ENCODE peak calls at places on chromosomes 7 and 10, in ten cellular contexts. One of them, this sample, is unnamed.

GRCh38 chr10:105797234-105797890 is 1156.3 kb downstream of the SORCS3 start:
- DNase-seq in NCI-H460: peak; percentile 62
- DNase-seq in hepatocyte: peak; percentile 62
- DNase-seq in tibial nerve: no peak
- DNase-seq in germinal center: no peak
- DNase-seq in ELR: peak; percentile 31
- DNase-seq in NCI-H1105: peak; percentile 14
- DNase-seq in CD8-positive, alpha-beta T cell: no peak
- DNase-seq in CD4-positive, alpha-beta T cell: no peak
- DNase-seq in IMR-90: no peak
- DNase-seq in this sample: no peak

GRCh38 chr10:63286340-63286739 is 153.2 kb downstream of the NRBF2 start:
- DNase-seq in germinal center: no peak
- DNase-seq in CD4-positive, alpha-beta T cell: no peak
- DNase-seq in IMR-90: peak; percentile 38
- DNase-seq in tibial nerve: no peak
- DNase-seq in CD8-positive, alpha-beta T cell: no peak
- DNase-seq in ELR: no peak
- DNase-seq in NCI-H1105: no peak
- DNase-seq in hepatocyte: no peak
- DNase-seq in NCI-H460: no peak
- DNase-seq in this sample: no peak

GRCh38 chr7:50781371-50781770 is 1.3 kb downstream of the GRB10 start:
- DNase-seq in NCI-H1105: peak; percentile 30
- DNase-seq in IMR-90: no peak
- DNase-seq in tibial nerve: no peak
- DNase-seq in CD8-positive, alpha-beta T cell: peak; percentile 37
- DNase-seq in ELR: no peak
- DNase-seq in hepatocyte: no peak
- DNase-seq in NCI-H460: no peak
- DNase-seq in CD4-positive, alpha-beta T cell: peak; percentile 52
- DNase-seq in germinal center: no peak
- DNase-seq in this sample: no peak

GRCh38 chr7:91566333-91566732 is 302.1 kb downstream of the FZD1 start:
- DNase-seq in tibial nerve: no peak
- DNase-seq in CD4-positive, alpha-beta T cell: no peak
- DNase-seq in ELR: no peak
- DNase-seq in NCI-H1105: no peak
- DNase-seq in hepatocyte: no peak
- DNase-seq in CD8-positive, alpha-beta T cell: no peak
- DNase-seq in IMR-90: no peak
- DNase-seq in germinal center: no peak
- DNase-seq in NCI-H460: no peak
- DNase-seq in this sample: no peak

GRCh38 chr10:100339236-100339635 is 7.8 kb upstream of the SCD start:
- DNase-seq in CD4-positive, alpha-beta T cell: no peak
- DNase-seq in tibial nerve: no peak
- DNase-seq in NCI-H1105: no peak
- DNase-seq in NCI-H460: no peak
- DNase-seq in ELR: no peak
- DNase-seq in hepatocyte: no peak
- DNase-seq in CD8-positive, alpha-beta T cell: no peak
- DNase-seq in germinal center: peak; percentile 75
- DNase-seq in IMR-90: no peak
- DNase-seq in this sample: no peak

GRCh38 chr10:104333037-104333727 is 5.1 kb downstream of the ITPRIP start:
- DNase-seq in CD8-positive, alpha-beta T cell: peak; percentile 95
- DNase-seq in NCI-H1105: no peak
- DNase-seq in CD4-positive, alpha-beta T cell: peak; percentile 77
- DNase-seq in tibial nerve: no peak
- DNase-seq in germinal center: no peak
- DNase-seq in ELR: no peak
- DNase-seq in hepatocyte: no peak
- DNase-seq in NCI-H460: no peak
- DNase-seq in IMR-90: no peak
- DNase-seq in this sample: no peak

GRCh38 chr10:6406220-6407033 is 173.6 kb downstream of the PRKCQ start:
- DNase-seq in tibial nerve: no peak
- DNase-seq in CD8-positive, alpha-beta T cell: no peak
- DNase-seq in IMR-90: peak; percentile 37
- DNase-seq in hepatocyte: no peak
- DNase-seq in NCI-H1105: no peak
- DNase-seq in germinal center: peak; percentile 52
- DNase-seq in NCI-H460: peak; percentile 1
- DNase-seq in CD4-positive, alpha-beta T cell: no peak
- DNase-seq in ELR: peak; percentile 64
- DNase-seq in this sample: no peak

GRCh38 chr10:34489973-34490372 is 325.1 kb downstream of the PARD3 start:
- DNase-seq in CD4-positive, alpha-beta T cell: no peak
- DNase-seq in CD8-positive, alpha-beta T cell: no peak
- DNase-seq in tibial nerve: no peak
- DNase-seq in NCI-H1105: no peak
- DNase-seq in NCI-H460: peak; percentile 3
- DNase-seq in hepatocyte: peak; percentile 41
- DNase-seq in IMR-90: peak; percentile 64
- DNase-seq in ELR: peak; percentile 76
- DNase-seq in germinal center: no peak
- DNase-seq in this sample: no peak

GRCh38 chr10:124732931-124733536 is 11.1 kb downstream of the FAM53B start:
- DNase-seq in CD4-positive, alpha-beta T cell: peak; percentile 61
- DNase-seq in tibial nerve: no peak
- DNase-seq in NCI-H460: no peak
- DNase-seq in CD8-positive, alpha-beta T cell: peak; percentile 55
- DNase-seq in ELR: no peak
- DNase-seq in hepatocyte: peak; percentile 42
- DNase-seq in IMR-90: peak; percentile 43
- DNase-seq in NCI-H1105: no peak
- DNase-seq in germinal center: no peak
- DNase-seq in this sample: no peak

GRCh38 chr7:129780257-129781127 is 169.0 kb downstream of the NRF1 start:
- DNase-seq in germinal center: peak; percentile 84
- DNase-seq in NCI-H460: peak; percentile 77
- DNase-seq in CD4-positive, alpha-beta T cell: peak; percentile 72
- DNase-seq in NCI-H1105: peak; percentile 91
- DNase-seq in tibial nerve: no peak
- DNase-seq in CD8-positive, alpha-beta T cell: peak; percentile 76
- DNase-seq in hepatocyte: peak; percentile 92
- DNase-seq in IMR-90: no peak
- DNase-seq in ELR: peak; percentile 69
- DNase-seq in this sample: no peak

GRCh38 chr10:3704565-3705360 is 80.2 kb downstream of the KLF6 start:
- DNase-seq in CD8-positive, alpha-beta T cell: no peak
- DNase-seq in NCI-H1105: no peak
- DNase-seq in germinal center: no peak
- DNase-seq in CD4-positive, alpha-beta T cell: no peak
- DNase-seq in hepatocyte: no peak
- DNase-seq in IMR-90: no peak
- DNase-seq in tibial nerve: no peak
- DNase-seq in NCI-H460: no peak
- DNase-seq in ELR: no peak
- DNase-seq in this sample: no peak

GRCh38 chr10:47183726-47184084 is 116.3 kb upstream of the GDF10 start:
- DNase-seq in CD8-positive, alpha-beta T cell: no peak
- DNase-seq in ELR: no peak
- DNase-seq in hepatocyte: no peak
- DNase-seq in IMR-90: no peak
- DNase-seq in tibial nerve: peak; percentile 46
- DNase-seq in germinal center: no peak
- DNase-seq in NCI-H460: no peak
- DNase-seq in NCI-H1105: no peak
- DNase-seq in CD4-positive, alpha-beta T cell: no peak
- DNase-seq in this sample: no peak

GRCh38 chr7:2663121-2663886 is 24.7 kb upstream of the AMZ1 start:
- DNase-seq in NCI-H1105: no peak
- DNase-seq in NCI-H460: no peak
- DNase-seq in germinal center: no peak
- DNase-seq in hepatocyte: no peak
- DNase-seq in tibial nerve: no peak
- DNase-seq in CD4-positive, alpha-beta T cell: no peak
- DNase-seq in ELR: no peak
- DNase-seq in IMR-90: no peak
- DNase-seq in CD8-positive, alpha-beta T cell: no peak
- DNase-seq in this sample: no peak

GRCh38 chr7:77542399-77542798 is 5.3 kb downstream of the PTPN12 start:
- DNase-seq in germinal center: no peak
- DNase-seq in tibial nerve: no peak
- DNase-seq in NCI-H460: no peak
- DNase-seq in hepatocyte: no peak
- DNase-seq in NCI-H1105: no peak
- DNase-seq in CD4-positive, alpha-beta T cell: no peak
- DNase-seq in CD8-positive, alpha-beta T cell: no peak
- DNase-seq in ELR: peak; percentile 48
- DNase-seq in IMR-90: peak; percentile 53
- DNase-seq in this sample: no peak

GRCh38 chr10:102117391-102118159 is 2.6 kb downstream of the LDB1 start:
- DNase-seq in hepatocyte: peak; percentile 93
- DNase-seq in CD8-positive, alpha-beta T cell: peak; percentile 79
- DNase-seq in ELR: peak; percentile 51
- DNase-seq in NCI-H460: no peak
- DNase-seq in NCI-H1105: peak; percentile 47
- DNase-seq in germinal center: no peak
- DNase-seq in CD4-positive, alpha-beta T cell: peak; percentile 69
- DNase-seq in tibial nerve: peak; percentile 77
- DNase-seq in IMR-90: peak; percentile 73
- DNase-seq in this sample: no peak

GRCh38 chr10:112208981-112209380 is 25.4 kb upstream of the GPAM start:
- DNase-seq in ELR: peak; percentile 36
- DNase-seq in NCI-H460: no peak
- DNase-seq in NCI-H1105: no peak
- DNase-seq in hepatocyte: no peak
- DNase-seq in germinal center: no peak
- DNase-seq in tibial nerve: no peak
- DNase-seq in IMR-90: no peak
- DNase-seq in CD4-positive, alpha-beta T cell: no peak
- DNase-seq in CD8-positive, alpha-beta T cell: no peak
- DNase-seq in this sample: peak; percentile 37

GRCh38 chr10:104608076-104608828 is 32.8 kb upstream of the SORCS3 start:
- DNase-seq in NCI-H460: no peak
- DNase-seq in CD8-positive, alpha-beta T cell: no peak
- DNase-seq in germinal center: no peak
- DNase-seq in tibial nerve: no peak
- DNase-seq in CD4-positive, alpha-beta T cell: no peak
- DNase-seq in NCI-H1105: no peak
- DNase-seq in IMR-90: no peak
- DNase-seq in ELR: no peak
- DNase-seq in hepatocyte: no peak
- DNase-seq in this sample: no peak

GRCh38 chr7:111958889-111959288 is 247.3 kb downstream of the DOCK4 start:
- DNase-seq in CD4-positive, alpha-beta T cell: no peak
- DNase-seq in ELR: no peak
- DNase-seq in NCI-H460: no peak
- DNase-seq in germinal center: no peak
- DNase-seq in CD8-positive, alpha-beta T cell: no peak
- DNase-seq in NCI-H1105: peak; percentile 85
- DNase-seq in IMR-90: no peak
- DNase-seq in tibial nerve: no peak
- DNase-seq in hepatocyte: no peak
- DNase-seq in this sample: no peak

GRCh38 chr7:71846160-71846559 is 566.0 kb downstream of the CALN1 start:
- DNase-seq in CD4-positive, alpha-beta T cell: no peak
- DNase-seq in germinal center: no peak
- DNase-seq in hepatocyte: peak; percentile 47
- DNase-seq in tibial nerve: no peak
- DNase-seq in NCI-H460: peak; percentile 26
- DNase-seq in ELR: no peak
- DNase-seq in CD8-positive, alpha-beta T cell: no peak
- DNase-seq in NCI-H1105: no peak
- DNase-seq in IMR-90: no peak
- DNase-seq in this sample: no peak

GRCh38 chr7:2242541-2243482 is 786 bp downstream of the NUDT1 start:
- DNase-seq in CD4-positive, alpha-beta T cell: no peak
- DNase-seq in NCI-H1105: no peak
- DNase-seq in tibial nerve: no peak
- DNase-seq in ELR: peak; percentile 69
- DNase-seq in IMR-90: peak; percentile 20
- DNase-seq in hepatocyte: no peak
- DNase-seq in germinal center: peak; percentile 44
- DNase-seq in NCI-H460: no peak
- DNase-seq in CD8-positive, alpha-beta T cell: no peak
- DNase-seq in this sample: no peak

GRCh38 chr10:98610301-98610700 is 163.6 kb upstream of the HPS1 start:
- DNase-seq in CD8-positive, alpha-beta T cell: no peak
- DNase-seq in tibial nerve: no peak
- DNase-seq in NCI-H1105: no peak
- DNase-seq in NCI-H460: no peak
- DNase-seq in IMR-90: no peak
- DNase-seq in germinal center: no peak
- DNase-seq in ELR: no peak
- DNase-seq in hepatocyte: no peak
- DNase-seq in CD4-positive, alpha-beta T cell: no peak
- DNase-seq in this sample: no peak

GRCh38 chr10:52308251-52309031 is 5.6 kb upstream of the DKK1 start:
- DNase-seq in germinal center: peak; percentile 65
- DNase-seq in tibial nerve: peak; percentile 33
- DNase-seq in IMR-90: peak; percentile 78
- DNase-seq in hepatocyte: peak; percentile 79
- DNase-seq in NCI-H1105: no peak
- DNase-seq in CD8-positive, alpha-beta T cell: no peak
- DNase-seq in ELR: peak; percentile 80
- DNase-seq in NCI-H460: peak; percentile 47
- DNase-seq in CD4-positive, alpha-beta T cell: no peak
- DNase-seq in this sample: no peak

GRCh38 chr7:12839508-12840153 is 152.2 kb downstream of the ARL4A start:
- DNase-seq in NCI-H1105: no peak
- DNase-seq in IMR-90: no peak
- DNase-seq in CD8-positive, alpha-beta T cell: no peak
- DNase-seq in hepatocyte: peak; percentile 16
- DNase-seq in tibial nerve: no peak
- DNase-seq in NCI-H460: no peak
- DNase-seq in ELR: no peak
- DNase-seq in CD4-positive, alpha-beta T cell: no peak
- DNase-seq in germinal center: no peak
- DNase-seq in this sample: no peak

GRCh38 chr10:5478694-5479305 is 20.6 kb downstream of the CALML5 start:
- DNase-seq in IMR-90: no peak
- DNase-seq in hepatocyte: no peak
- DNase-seq in tibial nerve: no peak
- DNase-seq in CD8-positive, alpha-beta T cell: no peak
- DNase-seq in CD4-positive, alpha-beta T cell: no peak
- DNase-seq in germinal center: no peak
- DNase-seq in NCI-H460: no peak
- DNase-seq in ELR: no peak
- DNase-seq in NCI-H1105: no peak
- DNase-seq in this sample: no peak

GRCh38 chr10:97960269-97960869 is 70.1 kb downstream of the CRTAC1 start:
- DNase-seq in ELR: no peak
- DNase-seq in hepatocyte: no peak
- DNase-seq in NCI-H1105: no peak
- DNase-seq in NCI-H460: no peak
- DNase-seq in CD8-positive, alpha-beta T cell: no peak
- DNase-seq in IMR-90: no peak
- DNase-seq in germinal center: no peak
- DNase-seq in CD4-positive, alpha-beta T cell: no peak
- DNase-seq in tibial nerve: no peak
- DNase-seq in this sample: no peak

GRCh38 chr7:64875658-64876406 is 27.2 kb upstream of the ZNF273 start:
- DNase-seq in NCI-H460: no peak
- DNase-seq in CD4-positive, alpha-beta T cell: no peak
- DNase-seq in hepatocyte: no peak
- DNase-seq in NCI-H1105: no peak
- DNase-seq in germinal center: no peak
- DNase-seq in IMR-90: no peak
- DNase-seq in CD8-positive, alpha-beta T cell: no peak
- DNase-seq in tibial nerve: peak; percentile 3
- DNase-seq in ELR: no peak
- DNase-seq in this sample: no peak

GRCh38 chr7:150962743-150963399 is 15.2 kb downstream of the KCNH2 start:
- DNase-seq in tibial nerve: no peak
- DNase-seq in CD4-positive, alpha-beta T cell: peak; percentile 60
- DNase-seq in IMR-90: peak; percentile 37
- DNase-seq in ELR: peak; percentile 48
- DNase-seq in hepatocyte: peak; percentile 76
- DNase-seq in CD8-positive, alpha-beta T cell: peak; percentile 65
- DNase-seq in NCI-H1105: no peak
- DNase-seq in germinal center: peak; percentile 81
- DNase-seq in NCI-H460: peak; percentile 35
- DNase-seq in this sample: no peak

GRCh38 chr10:88920198-88920597 is 32.4 kb downstream of the ACTA2 start:
- DNase-seq in hepatocyte: no peak
- DNase-seq in NCI-H460: no peak
- DNase-seq in ELR: no peak
- DNase-seq in NCI-H1105: no peak
- DNase-seq in CD8-positive, alpha-beta T cell: no peak
- DNase-seq in CD4-positive, alpha-beta T cell: no peak
- DNase-seq in tibial nerve: no peak
- DNase-seq in germinal center: no peak
- DNase-seq in IMR-90: peak; percentile 31
- DNase-seq in this sample: no peak